ENCODE peak calls at places on chromosomes 4 and X, in seven cellular contexts. One of them, this sample, is unnamed.

GRCh38 chr4:86033171-86033570 is 326.7 kb downstream of the MAPK10 start:
- DNase-seq in fibroblast of pulmonary artery: peak; percentile 94
- DNase-seq in Kasumi-1: peak; percentile 47
- DNase-seq in effector memory CD8-positive, alpha-beta T cell: no peak
- DNase-seq in psoas muscle: peak; percentile 43
- DNase-seq in GM23248: peak; percentile 79
- DNase-seq in HEK293T: no peak
- DNase-seq in this sample: no peak

GRCh38 chrX:148600131-148600530 is 99.7 kb downstream of the AFF2 start:
- DNase-seq in fibroblast of pulmonary artery: no peak
- DNase-seq in Kasumi-1: no peak
- DNase-seq in effector memory CD8-positive, alpha-beta T cell: no peak
- DNase-seq in psoas muscle: no peak
- DNase-seq in GM23248: no peak
- DNase-seq in HEK293T: no peak
- DNase-seq in this sample: no peak

GRCh38 chr4:122776916-122777315 is 44.4 kb downstream of the BBS12 start:
- DNase-seq in fibroblast of pulmonary artery: peak; percentile 49
- DNase-seq in Kasumi-1: no peak
- DNase-seq in effector memory CD8-positive, alpha-beta T cell: no peak
- DNase-seq in psoas muscle: no peak
- DNase-seq in GM23248: no peak
- DNase-seq in HEK293T: no peak
- DNase-seq in this sample: no peak

GRCh38 chrX:7083021-7083420 is 64.5 kb upstream of the STS start:
- DNase-seq in fibroblast of pulmonary artery: no peak
- DNase-seq in Kasumi-1: no peak
- DNase-seq in effector memory CD8-positive, alpha-beta T cell: no peak
- DNase-seq in psoas muscle: no peak
- DNase-seq in GM23248: no peak
- DNase-seq in HEK293T: no peak
- DNase-seq in this sample: no peak

GRCh38 chrX:642436-643210 is 12.0 kb downstream of the SHOX start:
- DNase-seq in fibroblast of pulmonary artery: no peak
- DNase-seq in Kasumi-1: no peak
- DNase-seq in effector memory CD8-positive, alpha-beta T cell: no peak
- DNase-seq in psoas muscle: peak; percentile 27
- DNase-seq in GM23248: no peak
- DNase-seq in HEK293T: no peak
- DNase-seq in this sample: no peak

GRCh38 chrX:13646154-13646549 is 6.8 kb upstream of the TCEANC start:
- DNase-seq in fibroblast of pulmonary artery: peak; percentile 71
- DNase-seq in Kasumi-1: peak; percentile 45
- DNase-seq in effector memory CD8-positive, alpha-beta T cell: no peak
- DNase-seq in psoas muscle: no peak
- DNase-seq in GM23248: peak; percentile 77
- DNase-seq in HEK293T: peak; percentile 63
- DNase-seq in this sample: no peak

GRCh38 chr4:177155454-177155853 is 154.2 kb upstream of the NEIL3 start:
- DNase-seq in fibroblast of pulmonary artery: no peak
- DNase-seq in Kasumi-1: no peak
- DNase-seq in effector memory CD8-positive, alpha-beta T cell: no peak
- DNase-seq in psoas muscle: no peak
- DNase-seq in GM23248: no peak
- DNase-seq in HEK293T: no peak
- DNase-seq in this sample: no peak

GRCh38 chr4:24666816-24667477 is 82.6 kb upstream of the DHX15 start:
- DNase-seq in fibroblast of pulmonary artery: no peak
- DNase-seq in Kasumi-1: no peak
- DNase-seq in effector memory CD8-positive, alpha-beta T cell: no peak
- DNase-seq in psoas muscle: no peak
- DNase-seq in GM23248: no peak
- DNase-seq in HEK293T: no peak
- DNase-seq in this sample: no peak

GRCh38 chr4:65046496-65047101 is 623.7 kb downstream of the EPHA5 start:
- DNase-seq in fibroblast of pulmonary artery: peak; percentile 36
- DNase-seq in Kasumi-1: no peak
- DNase-seq in effector memory CD8-positive, alpha-beta T cell: no peak
- DNase-seq in psoas muscle: no peak
- DNase-seq in GM23248: no peak
- DNase-seq in HEK293T: no peak
- DNase-seq in this sample: no peak